ENCODE peak calls at places on chromosomes 13 and 19, in ten cellular contexts. W, R, Z, I, C, D, B, K, G and L are unnamed samples.

GRCh38 chr13:93450226-93450625 is 223.6 kb downstream of the GPC6 start:
- DNase-seq in C (no peak), I (no peak), W (peak; percentile 73), R (no peak), G (no peak), B (peak; percentile 79), Z (no peak), K (peak; percentile 71), D (no peak), L (peak; percentile 26)

GRCh38 chr13:90485441-90485840 is 862.0 kb upstream of the MIR17HG start:
- DNase-seq in D (no peak), C (no peak), K (peak; percentile 82), R (no peak), I (no peak), W (peak; percentile 65), Z (no peak), G (no peak), B (peak; percentile 95), L (peak; percentile 87)

GRCh38 chr19:39363909-39364457 is 21.8 kb downstream of the SAMD4B start:
- DNase-seq in I (peak; percentile 16), B (peak; percentile 66), D (no peak), G (no peak), W (peak; percentile 80), K (peak; percentile 67), Z (peak; percentile 22), R (no peak), C (no peak), L (peak; percentile 37)

GRCh38 chr13:60484865-60485264 is 87.8 kb downstream of the TDRD3 start:
- DNase-seq in G (no peak), K (no peak), R (no peak), Z (no peak), W (no peak), C (no peak), I (no peak), B (no peak), D (no peak), L (no peak)

GRCh38 chr13:41864658-41865057 is 96.3 kb downstream of the VWA8 start:
- DNase-seq in I (no peak), Z (no peak), G (peak; percentile 99), K (peak; percentile 24), R (no peak), W (no peak), D (no peak), B (peak; percentile 3), C (no peak), L (no peak)

GRCh38 chr13:111610077-111610476 is 289.6 kb downstream of the TEX29 start:
- DNase-seq in C (no peak), B (no peak), I (no peak), D (no peak), W (no peak), K (no peak), R (no peak), G (no peak), Z (no peak), L (no peak)

GRCh38 chr13:47484564-47484963 is 516.5 kb downstream of the SUCLA2 start:
- DNase-seq in W (peak; percentile 89), I (no peak), D (no peak), B (peak; percentile 7), K (peak; percentile 88), C (no peak), Z (no peak), G (no peak), R (no peak), L (peak; percentile 83)

GRCh38 chr19:42132030-42132628 is at the start of gene POU2F2:
- DNase-seq in W (no peak), B (no peak), G (no peak), Z (no peak), R (no peak), C (peak; percentile 85), D (peak; percentile 88), I (no peak), K (no peak), L (no peak)

GRCh38 chr13:44306401-44307192 is 67.0 kb upstream of the SERP2 start:
- DNase-seq in I (no peak), C (no peak), W (peak; percentile 99), K (peak; percentile 98), D (no peak), G (no peak), B (peak; percentile 98), Z (no peak), R (no peak), L (peak; percentile 99)

GRCh38 chr13:113034451-113035208 is 65.6 kb downstream of the MCF2L start:
- DNase-seq in G (no peak), K (peak; percentile 72), C (no peak), R (peak; percentile 56), D (no peak), B (peak; percentile 6), I (no peak), W (peak; percentile 56), Z (no peak), L (peak; percentile 47)

GRCh38 chr19:45564131-45564780 is 20.3 kb downstream of the OPA3 start:
- DNase-seq in W (no peak), D (no peak), K (no peak), I (no peak), R (no peak), C (no peak), Z (no peak), G (no peak), B (no peak), L (no peak)

GRCh38 chr19:46759817-46760333 is 13.6 kb upstream of the STRN4 start:
- DNase-seq in D (no peak), C (no peak), G (no peak), R (no peak), Z (no peak), K (peak; percentile 70), I (no peak), W (peak; percentile 97), B (no peak), L (peak; percentile 58)

GRCh38 chr19:13856530-13856929 is 20.4 kb upstream of the NANOS3 start:
- DNase-seq in D (no peak), B (no peak), G (no peak), K (no peak), W (no peak), R (no peak), C (no peak), Z (no peak), I (no peak), L (no peak)

GRCh38 chr13:102128216-102128800 is 273.5 kb downstream of the FGF14 start:
- DNase-seq in D (no peak), C (no peak), G (no peak), Z (no peak), K (peak; percentile 84), I (no peak), B (peak; percentile 97), W (peak; percentile 42), R (no peak), L (peak; percentile 81)

GRCh38 chr19:5947435-5947834 is 30.5 kb downstream of the RANBP3 start:
- DNase-seq in D (no peak), K (peak; percentile 80), I (no peak), B (no peak), G (no peak), R (no peak), Z (peak; percentile 27), C (no peak), W (peak; percentile 67), L (peak; percentile 69)

GRCh38 chr13:24124789-24125476 is 35.6 kb upstream of the SPATA13 start:
- DNase-seq in R (no peak), I (no peak), B (no peak), W (peak; percentile 28), G (no peak), K (no peak), D (no peak), Z (no peak), C (no peak), L (no peak)

GRCh38 chr13:49679244-49679643 is 12.0 kb downstream of the EBPL start:
- DNase-seq in Z (no peak), R (no peak), W (peak; percentile 35), C (no peak), K (peak; percentile 50), G (peak; percentile 41), B (peak; percentile 51), D (no peak), I (no peak), L (peak; percentile 31)

GRCh38 chr19:2507109-2507508 is 31.2 kb downstream of the GADD45B start:
- DNase-seq in C (peak; percentile 30), I (no peak), G (no peak), B (peak; percentile 79), Z (no peak), D (no peak), R (peak; percentile 37), K (peak; percentile 81), W (peak; percentile 89), L (peak; percentile 59)

GRCh38 chr13:104868806-104869205 is 1666.7 kb downstream of the EFNB2 start:
- DNase-seq in D (no peak), W (no peak), B (no peak), I (no peak), R (no peak), Z (no peak), G (no peak), K (no peak), C (no peak), L (no peak)

GRCh38 chr13:113245858-113246791 is 36.7 kb downstream of the CUL4A start:
- DNase-seq in R (no peak), C (no peak), K (peak; percentile 7), I (no peak), W (peak; percentile 13), Z (no peak), G (no peak), D (no peak), B (no peak), L (no peak)

GRCh38 chr13:45361596-45362206 is 20.7 kb upstream of the TPT1 start:
- DNase-seq in I (no peak), C (no peak), D (no peak), K (peak; percentile 59), B (peak; percentile 51), G (no peak), W (peak; percentile 67), R (no peak), Z (no peak), L (peak; percentile 52)

GRCh38 chr13:21898461-21898860 is 227.6 kb downstream of the FGF9 start:
- DNase-seq in K (no peak), Z (no peak), I (no peak), G (no peak), C (no peak), D (no peak), W (no peak), B (peak; percentile 10), R (no peak), L (no peak)

GRCh38 chr19:32219881-32220552 is 125.4 kb upstream of the ZNF507 start:
- DNase-seq in C (no peak), I (no peak), R (no peak), B (no peak), W (no peak), G (no peak), D (no peak), Z (no peak), K (no peak), L (no peak)

GRCh38 chr19:4567584-4568071 is 8.1 kb upstream of the SEMA6B start:
- DNase-seq in B (no peak), W (peak; percentile 20), C (peak; percentile 44), K (peak; percentile 47), I (no peak), G (no peak), Z (no peak), D (peak; percentile 72), R (peak; percentile 79), L (peak; percentile 31)

GRCh38 chr13:42036711-42037110 is 11.7 kb upstream of the DGKH start:
- DNase-seq in B (no peak), Z (no peak), I (no peak), G (no peak), R (no peak), W (no peak), C (no peak), D (no peak), K (no peak), L (no peak)

GRCh38 chr19:19488875-19489690 is 26.3 kb downstream of the TSSK6 start:
- DNase-seq in R (peak; percentile 65), Z (peak; percentile 71), W (peak; percentile 96), B (peak; percentile 96), C (peak; percentile 91), I (no peak), K (peak; percentile 96), D (peak; percentile 82), G (peak; percentile 82), L (peak; percentile 93)

GRCh38 chr13:94435604-94436226 is 43.8 kb downstream of the DCT start:
- DNase-seq in C (no peak), W (peak; percentile 58), I (no peak), G (peak; percentile 59), R (peak; percentile 80), K (peak; percentile 80), D (no peak), B (peak; percentile 80), Z (no peak), L (peak; percentile 67)